ENCODE peak calls at places on chromosomes 2 and 18, in eight cellular contexts. One of them, this sample, is unnamed.

GRCh38 chr2:19235308-19235707 is 123.1 kb downstream of the OSR1 start:
- DNase-seq in neural crest cell: no peak
- DNase-seq in putamen: no peak
- DNase-seq in epithelial cell of esophagus: peak
- DNase-seq in AG10803: peak
- DNase-seq in non-pigmented ciliary epithelial cell: no peak
- DNase-seq in activated CD8-positive, alpha-beta memory T cell treated with anti-CD3 and anti-CD28 coated beads for 48 hours: no peak
- DNase-seq in RWPE1: peak
- DNase-seq in this sample: no peak

GRCh38 chr18:55534547-55534946 is 53.4 kb downstream of the TCF4 start:
- DNase-seq in neural crest cell: no peak
- DNase-seq in putamen: no peak
- DNase-seq in epithelial cell of esophagus: peak
- DNase-seq in AG10803: peak
- DNase-seq in non-pigmented ciliary epithelial cell: no peak
- DNase-seq in activated CD8-positive, alpha-beta memory T cell treated with anti-CD3 and anti-CD28 coated beads for 48 hours: no peak
- DNase-seq in RWPE1: no peak
- DNase-seq in this sample: no peak

GRCh38 chr2:238143239-238143951 is 4.9 kb downstream of the KLHL30 start:
- DNase-seq in neural crest cell: no peak
- DNase-seq in putamen: no peak
- DNase-seq in epithelial cell of esophagus: peak
- DNase-seq in AG10803: peak
- DNase-seq in non-pigmented ciliary epithelial cell: no peak
- DNase-seq in activated CD8-positive, alpha-beta memory T cell treated with anti-CD3 and anti-CD28 coated beads for 48 hours: no peak
- DNase-seq in RWPE1: peak
- DNase-seq in this sample: no peak

GRCh38 chr2:33673937-33674336 is 74.8 kb upstream of the FAM98A start:
- DNase-seq in neural crest cell: no peak
- DNase-seq in putamen: peak
- DNase-seq in epithelial cell of esophagus: peak
- DNase-seq in AG10803: peak
- DNase-seq in non-pigmented ciliary epithelial cell: no peak
- DNase-seq in activated CD8-positive, alpha-beta memory T cell treated with anti-CD3 and anti-CD28 coated beads for 48 hours: no peak
- DNase-seq in RWPE1: peak
- DNase-seq in this sample: no peak

GRCh38 chr18:24190590-24190989 is 51.7 kb downstream of the CABYR start:
- DNase-seq in neural crest cell: no peak
- DNase-seq in putamen: no peak
- DNase-seq in epithelial cell of esophagus: peak
- DNase-seq in AG10803: no peak
- DNase-seq in non-pigmented ciliary epithelial cell: no peak
- DNase-seq in activated CD8-positive, alpha-beta memory T cell treated with anti-CD3 and anti-CD28 coated beads for 48 hours: no peak
- DNase-seq in RWPE1: no peak
- DNase-seq in this sample: no peak

GRCh38 chr2:201931955-201932354 is 101.7 kb upstream of the FZD7 start:
- DNase-seq in neural crest cell: no peak
- DNase-seq in putamen: no peak
- DNase-seq in epithelial cell of esophagus: peak
- DNase-seq in AG10803: peak
- DNase-seq in non-pigmented ciliary epithelial cell: no peak
- DNase-seq in activated CD8-positive, alpha-beta memory T cell treated with anti-CD3 and anti-CD28 coated beads for 48 hours: no peak
- DNase-seq in RWPE1: no peak
- DNase-seq in this sample: peak

GRCh38 chr18:47184419-47185050 is 8.4 kb upstream of the IER3IP1 start:
- DNase-seq in neural crest cell: no peak
- DNase-seq in putamen: no peak
- DNase-seq in epithelial cell of esophagus: peak
- DNase-seq in AG10803: peak
- DNase-seq in non-pigmented ciliary epithelial cell: no peak
- DNase-seq in activated CD8-positive, alpha-beta memory T cell treated with anti-CD3 and anti-CD28 coated beads for 48 hours: no peak
- DNase-seq in RWPE1: no peak
- DNase-seq in this sample: peak

GRCh38 chr18:9715974-9716373 is 7.9 kb downstream of the RAB31 start:
- DNase-seq in neural crest cell: no peak
- DNase-seq in putamen: no peak
- DNase-seq in epithelial cell of esophagus: no peak
- DNase-seq in AG10803: no peak
- DNase-seq in non-pigmented ciliary epithelial cell: no peak
- DNase-seq in activated CD8-positive, alpha-beta memory T cell treated with anti-CD3 and anti-CD28 coated beads for 48 hours: no peak
- DNase-seq in RWPE1: no peak
- DNase-seq in this sample: no peak